ENCODE peak calls at places on chromosomes 2 and 18, in seven cellular contexts. One of them, this sample, is unnamed.

GRCh38 chr2:177245010-177245422 is 19.5 kb downstream of the NFE2L2 start:
- DNase-seq in right cardiac atrium: no peak
- DNase-seq in stimulated activated CD8-positive, alpha-beta memory T cell treated with anti-CD3 and anti-CD28 coated beads, Interleukin-7, amount 100 ng/mL, for 24 hours: no peak
- DNase-seq in HEK293T: peak; percentile 20
- DNase-seq in amygdala: no peak
- DNase-seq in anterior cingulate cortex: no peak
- DNase-seq in substantia nigra: no peak
- DNase-seq in this sample: peak; percentile 69

GRCh38 chr2:18910843-18911242 is 321.5 kb upstream of the NT5C1B start:
- DNase-seq in right cardiac atrium: no peak
- DNase-seq in stimulated activated CD8-positive, alpha-beta memory T cell treated with anti-CD3 and anti-CD28 coated beads, Interleukin-7, amount 100 ng/mL, for 24 hours: no peak
- DNase-seq in HEK293T: no peak
- DNase-seq in amygdala: no peak
- DNase-seq in anterior cingulate cortex: no peak
- DNase-seq in substantia nigra: no peak
- DNase-seq in this sample: peak; percentile 78

GRCh38 chr2:8254791-8255447 is 426.9 kb upstream of the ID2 start:
- DNase-seq in right cardiac atrium: no peak
- DNase-seq in stimulated activated CD8-positive, alpha-beta memory T cell treated with anti-CD3 and anti-CD28 coated beads, Interleukin-7, amount 100 ng/mL, for 24 hours: no peak
- DNase-seq in HEK293T: no peak
- DNase-seq in amygdala: no peak
- DNase-seq in anterior cingulate cortex: no peak
- DNase-seq in substantia nigra: no peak
- DNase-seq in this sample: no peak

GRCh38 chr2:45614871-45615270 is 3.8 kb upstream of the SRBD1 start:
- DNase-seq in right cardiac atrium: no peak
- DNase-seq in stimulated activated CD8-positive, alpha-beta memory T cell treated with anti-CD3 and anti-CD28 coated beads, Interleukin-7, amount 100 ng/mL, for 24 hours: no peak
- DNase-seq in HEK293T: no peak
- DNase-seq in amygdala: no peak
- DNase-seq in anterior cingulate cortex: no peak
- DNase-seq in substantia nigra: no peak
- DNase-seq in this sample: no peak

GRCh38 chr2:68936462-68936861 is 16.2 kb downstream of the GKN2 start:
- DNase-seq in right cardiac atrium: no peak
- DNase-seq in stimulated activated CD8-positive, alpha-beta memory T cell treated with anti-CD3 and anti-CD28 coated beads, Interleukin-7, amount 100 ng/mL, for 24 hours: no peak
- DNase-seq in HEK293T: no peak
- DNase-seq in amygdala: no peak
- DNase-seq in anterior cingulate cortex: no peak
- DNase-seq in substantia nigra: no peak
- DNase-seq in this sample: peak; percentile 76

GRCh38 chr2:205177505-205177904 is 504.8 kb upstream of the NRP2 start:
- DNase-seq in right cardiac atrium: no peak
- DNase-seq in stimulated activated CD8-positive, alpha-beta memory T cell treated with anti-CD3 and anti-CD28 coated beads, Interleukin-7, amount 100 ng/mL, for 24 hours: no peak
- DNase-seq in HEK293T: no peak
- DNase-seq in amygdala: no peak
- DNase-seq in anterior cingulate cortex: no peak
- DNase-seq in substantia nigra: no peak
- DNase-seq in this sample: no peak

GRCh38 chr18:48922801-48923730 is 27.7 kb downstream of the SMAD7 start:
- DNase-seq in right cardiac atrium: peak; percentile 83
- DNase-seq in stimulated activated CD8-positive, alpha-beta memory T cell treated with anti-CD3 and anti-CD28 coated beads, Interleukin-7, amount 100 ng/mL, for 24 hours: no peak
- DNase-seq in HEK293T: no peak
- DNase-seq in amygdala: no peak
- DNase-seq in anterior cingulate cortex: no peak
- DNase-seq in substantia nigra: no peak
- DNase-seq in this sample: peak; percentile 87

GRCh38 chr18:76351961-76352581 is 143.0 kb downstream of the ZNF516 start:
- DNase-seq in right cardiac atrium: peak; percentile 75
- DNase-seq in stimulated activated CD8-positive, alpha-beta memory T cell treated with anti-CD3 and anti-CD28 coated beads, Interleukin-7, amount 100 ng/mL, for 24 hours: no peak
- DNase-seq in HEK293T: peak; percentile 57
- DNase-seq in amygdala: no peak
- DNase-seq in anterior cingulate cortex: peak; percentile 50
- DNase-seq in substantia nigra: no peak
- DNase-seq in this sample: no peak

GRCh38 chr2:88082781-88083180 is 15.2 kb downstream of the SMYD1 start:
- DNase-seq in right cardiac atrium: no peak
- DNase-seq in stimulated activated CD8-positive, alpha-beta memory T cell treated with anti-CD3 and anti-CD28 coated beads, Interleukin-7, amount 100 ng/mL, for 24 hours: no peak
- DNase-seq in HEK293T: no peak
- DNase-seq in amygdala: no peak
- DNase-seq in anterior cingulate cortex: no peak
- DNase-seq in substantia nigra: no peak
- DNase-seq in this sample: no peak

GRCh38 chr2:9100080-9100876 is 96.8 kb upstream of the MBOAT2 start:
- DNase-seq in right cardiac atrium: no peak
- DNase-seq in stimulated activated CD8-positive, alpha-beta memory T cell treated with anti-CD3 and anti-CD28 coated beads, Interleukin-7, amount 100 ng/mL, for 24 hours: no peak
- DNase-seq in HEK293T: no peak
- DNase-seq in amygdala: no peak
- DNase-seq in anterior cingulate cortex: no peak
- DNase-seq in substantia nigra: no peak
- DNase-seq in this sample: no peak

This sample was measured in A172.